ENCODE peak calls at places on chromosomes 16 and 17, in four cellular contexts. D is foreskin fibroblast, I is stomach, V is epithelial cell of esophagus. K is an unnamed sample.

GRCh38 chr17:38465420-38466345 is 37.4 kb downstream of the ARHGAP23 start:
- DNase-seq in D (peak), I (peak), V (peak), K (peak)

GRCh38 chr16:85029413-85029794 is 1.8 kb downstream of the KIAA0513 start:
- DNase-seq in D (peak), I (no peak), V (peak), K (peak)

GRCh38 chr16:4700380-4700996 is 7.1 kb downstream of the NUDT16L1 start:
- DNase-seq in D (no peak), I (no peak), V (peak), K (no peak)

GRCh38 chr17:82687375-82687861 is 11.1 kb downstream of the RAB40B start:
- DNase-seq in D (peak), I (peak), V (peak), K (no peak)

GRCh38 chr16:66152841-66153525 is 213.5 kb upstream of the CDH5 start:
- DNase-seq in D (peak), I (no peak), V (no peak), K (no peak)

GRCh38 chr17:27217631-27218030 is 76.3 kb upstream of the WSB1 start:
- DNase-seq in D (no peak), I (no peak), V (no peak), K (no peak)

GRCh38 chr17:51064061-51064735 is 56.5 kb downstream of the SPAG9 start:
- DNase-seq in D (peak), I (no peak), V (peak), K (no peak)

GRCh38 chr17:1043601-1044251 is 46.8 kb downstream of the TIMM22 start:
- DNase-seq in D (no peak), I (no peak), V (no peak), K (no peak)

GRCh38 chr17:20852541-20853370 is 190.1 kb downstream of the USP22 start:
- DNase-seq in D (peak), I (no peak), V (peak), K (peak)

GRCh38 chr17:55117063-55117611 is 147.6 kb upstream of the HLF start:
- DNase-seq in D (no peak), I (no peak), V (peak), K (peak)

GRCh38 chr16:87241135-87241771 is 75.9 kb downstream of the C16orf95 start:
- DNase-seq in D (no peak), I (no peak), V (no peak), K (no peak)

GRCh38 chr17:20066253-20066652 is 57.1 kb downstream of the SPECC1 start:
- DNase-seq in D (peak), I (peak), V (peak), K (peak)

GRCh38 chr16:2361129-2361528 is 20.6 kb upstream of the ABCA3 start:
- DNase-seq in D (peak), I (no peak), V (no peak), K (no peak)

GRCh38 chr16:19382084-19382801 is 35.4 kb upstream of the TMC5 start:
- DNase-seq in D (no peak), I (peak), V (no peak), K (no peak)

GRCh38 chr16:20898938-20899502 is 1.1 kb downstream of the DCUN1D3 start:
- DNase-seq in D (peak), I (no peak), V (peak), K (no peak)

GRCh38 chr16:278863-279366 is 1.5 kb upstream of the ARHGDIG start:
- DNase-seq in D (peak), I (peak), V (peak), K (peak)

GRCh38 chr16:85731179-85731578 is 19.7 kb downstream of the C16orf74 start:
- DNase-seq in D (no peak), I (no peak), V (no peak), K (no peak)

GRCh38 chr16:24848065-24848464 is 2.3 kb downstream of the SLC5A11 start:
- DNase-seq in D (peak), I (no peak), V (peak), K (peak)

GRCh38 chr17:4877089-4877488 is 22.2 kb upstream of the C17orf107 start:
- DNase-seq in D (no peak), I (no peak), V (no peak), K (no peak)

GRCh38 chr17:37301288-37301687 is 74.5 kb upstream of the C17orf78 start:
- DNase-seq in D (no peak), I (no peak), V (peak), K (no peak)

GRCh38 chr17:68973098-68973929 is 18.1 kb upstream of the ABCA8 start:
- DNase-seq in D (peak), I (no peak), V (no peak), K (no peak)

GRCh38 chr17:82870541-82870940 is 30.7 kb upstream of the ZNF750 start:
- DNase-seq in D (no peak), I (no peak), V (no peak), K (no peak)

GRCh38 chr16:79296491-79296890 is 304.0 kb downstream of the MAF start:
- DNase-seq in D (no peak), I (no peak), V (no peak), K (no peak)

GRCh38 chr17:33396818-33397217 is 103.7 kb upstream of the ASIC2 start:
- DNase-seq in D (no peak), I (no peak), V (peak), K (no peak)
- TF ChIP-seq CTCF in D (no peak), I (no peak), V (no peak), K (no peak)

GRCh38 chr16:88754912-88755744 is 29.9 kb downstream of the PIEZO1 start:
- DNase-seq in D (peak), I (no peak), V (peak), K (peak)
- TF ChIP-seq CTCF in D (peak), I (no peak), V (no peak), K (no peak)

GRCh38 chr17:17401271-17401781 is 75.5 kb upstream of the MED9 start:
- DNase-seq in D (peak), I (no peak), V (peak), K (peak)
- TF ChIP-seq CTCF in D (no peak), I (no peak), V (no peak), K (no peak)

GRCh38 chr17:73820686-73821448 is 176.6 kb upstream of the SDK2 start:
- DNase-seq in D (peak), I (peak), V (no peak), K (no peak)
- TF ChIP-seq CTCF in D (no peak), I (peak), V (no peak), K (no peak)

GRCh38 chr17:46088595-46088994 is 89.5 kb downstream of the STH start:
- DNase-seq in D (no peak), I (no peak), V (no peak), K (no peak)

GRCh38 chr17:46085522-46085921 is 86.5 kb downstream of the STH start:
- DNase-seq in D (no peak), I (no peak), V (no peak), K (no peak)

GRCh38 chr17:46089389-46089965 is 90.4 kb downstream of the STH start:
- DNase-seq in D (no peak), I (no peak), V (no peak), K (no peak)

GRCh38 chr17:46090871-46091270 is 91.8 kb downstream of the STH start:
- DNase-seq in D (no peak), I (no peak), V (no peak), K (no peak)

DNA sequence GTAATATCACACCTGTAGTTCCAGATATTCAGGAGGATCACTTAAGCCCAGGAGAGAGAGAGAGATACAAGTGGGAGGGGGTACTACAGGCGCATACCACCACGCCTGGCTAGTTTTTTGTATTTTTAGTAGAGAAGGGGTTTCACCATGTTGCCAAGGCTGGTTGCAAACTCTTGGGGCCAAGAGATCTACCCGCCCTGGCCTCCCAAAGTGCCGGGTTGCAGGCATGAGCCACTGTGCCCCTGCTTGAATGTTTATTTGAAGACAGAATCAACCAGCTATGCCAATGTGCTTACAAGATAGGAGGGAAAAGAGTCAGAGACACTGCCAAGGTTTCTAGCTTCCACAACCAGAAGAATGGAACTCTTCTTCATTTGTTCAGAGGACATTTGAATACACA is 87.8 kb downstream of the STH start:
- DNase-seq in D (no peak), I (no peak), V (no peak), K (no peak)
- TF ChIP-seq CTCF in D (no peak), I (no peak), V (no peak), K (no peak)

DNA sequence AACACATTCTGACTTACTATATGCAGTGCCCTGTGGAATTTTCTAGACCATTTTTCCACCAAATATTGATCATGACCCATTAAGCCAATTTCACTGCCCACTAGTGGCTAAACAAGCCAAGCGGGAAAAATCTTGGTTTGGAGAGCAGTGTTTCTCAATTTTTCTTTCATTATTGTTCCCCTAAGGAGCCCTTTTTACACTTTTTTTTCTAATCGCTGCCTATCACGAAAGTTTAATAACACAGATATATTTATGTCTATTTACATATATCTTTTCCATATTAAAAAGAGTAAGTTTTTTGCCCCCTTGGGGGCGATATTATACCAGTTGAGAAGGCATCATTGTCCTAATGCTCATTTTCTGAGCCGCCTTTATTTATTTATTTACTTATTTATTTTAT is 10.8 kb upstream of the TLCD3B start:
- DNase-seq in D (peak), I (no peak), V (peak), K (peak)
- TF ChIP-seq CTCF in D (peak), I (peak), V (peak), K (peak)

DNA sequence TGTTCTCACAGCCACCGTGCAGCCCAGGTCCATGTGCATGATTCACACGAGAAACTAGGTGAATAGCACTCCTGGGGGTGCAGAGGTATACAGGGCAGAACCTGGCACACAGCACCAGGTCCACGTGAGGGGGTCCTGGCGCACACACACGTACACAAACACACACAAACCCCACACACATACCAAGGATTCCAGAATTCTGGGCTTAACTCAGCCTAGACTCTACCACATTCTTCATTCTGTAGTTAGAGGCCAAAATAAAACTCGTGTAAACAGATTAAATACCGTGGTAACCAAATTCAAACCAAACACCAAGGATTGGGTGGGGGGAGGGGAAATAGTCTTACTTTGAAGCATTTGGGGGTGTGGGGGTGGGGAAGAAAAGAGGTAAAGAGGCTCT is 58.5 kb downstream of the XYLT1 start:
- DNase-seq in D (no peak), I (no peak), V (no peak), K (no peak)
- TF ChIP-seq CTCF in D (no peak), I (no peak), V (no peak), K (no peak)

GRCh38 chr17:28641579-28641978 is 3.4 kb downstream of the BLTP2 start:
- DNase-seq in D (no peak), I (no peak), V (no peak), K (no peak)

GRCh38 chr17:28646039-28646754 is 1.2 kb upstream of the BLTP2 start:
- DNase-seq in D (no peak), I (no peak), V (no peak), K (no peak)

GRCh38 chr17:28645576-28645939 is 600 bp upstream of the BLTP2 start:
- DNase-seq in D (no peak), I (no peak), V (no peak), K (no peak)

GRCh38 chr17:28643979-28644781 is 778 bp downstream of the BLTP2 start:
- DNase-seq in D (peak), I (peak), V (peak), K (peak)

DNA sequence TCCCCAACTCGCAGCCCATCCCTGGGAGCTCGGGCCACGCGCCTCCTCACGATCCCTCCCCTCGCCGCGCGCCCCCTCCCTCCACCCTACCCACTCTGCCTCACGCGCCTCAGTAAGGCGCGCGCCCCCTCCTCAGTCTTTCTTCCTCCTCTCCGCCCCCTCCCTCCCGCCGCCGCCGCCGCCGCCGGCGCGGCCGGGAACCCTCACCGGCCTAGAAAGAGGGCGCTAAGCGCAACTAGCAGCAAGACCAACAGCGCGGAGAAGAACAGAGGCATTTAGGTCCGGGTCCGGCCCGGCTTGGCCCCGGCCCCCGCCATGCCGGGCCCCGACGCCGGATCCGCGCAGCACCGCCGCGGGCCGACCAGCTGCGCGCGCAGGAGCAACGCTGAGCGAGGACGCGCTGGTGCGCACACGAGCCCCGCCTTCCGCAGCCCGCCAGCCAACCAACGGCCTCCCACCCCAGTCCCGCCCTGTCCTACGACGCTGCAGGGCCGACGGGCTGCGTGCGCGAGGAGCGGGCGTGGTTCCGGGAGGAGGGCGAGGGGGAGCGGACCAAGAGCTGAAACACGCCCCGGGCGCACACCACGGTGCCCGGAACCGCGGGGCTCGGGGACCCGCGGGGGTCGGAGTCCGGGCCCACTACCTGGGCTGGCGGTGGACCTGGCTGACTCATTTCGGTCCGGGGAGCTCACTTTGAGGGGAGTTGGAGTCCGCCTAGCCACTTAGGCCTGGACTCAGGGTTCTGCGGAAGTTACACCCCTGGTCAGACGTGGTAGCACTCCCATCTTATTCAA is at the start of gene BLTP2:
- DNase-seq in D (peak), I (peak), V (peak), K (peak)
- TF ChIP-seq CTCF in D (no peak), I (no peak), V (no peak), K (no peak)

GRCh38 chr17:75876190-75876937 is 2.0 kb downstream of the TRIM47 start:
- DNase-seq in D (no peak), I (peak), V (peak), K (no peak)
- TF ChIP-seq CTCF in D (no peak), I (no peak), V (no peak), K (peak)

GRCh38 chr17:49241040-49241439 is 10.5 kb upstream of the PHOSPHO1 start:
- DNase-seq in D (no peak), I (no peak), V (no peak), K (no peak)
- TF ChIP-seq CTCF in D (no peak), I (no peak), V (no peak), K (no peak)